ENCODE peak calls at places on chromosomes 11 and 22, in ten cellular contexts. U is pancreas; R is heart left ventricle; V is transverse colon; Z is OCI-LY7; W is effector memory CD4-positive, alpha-beta T cell; M is mammary epithelial cell; N is right lobe of liver; K is IMR-90; L is left ventricle myocardium inferior. S is an unnamed sample. For H3K9me3, the result is how much of the 10 kb centered on the place peaks cover.

GRCh38 chr11:130536106-130537040 is 87.9 kb downstream of the ADAMTS15 start:
- DNase-seq in L (no peak), N (no peak), W (no peak), K (peak), R (no peak), V (no peak), M (peak), U (no peak), Z (no peak), S (no peak)

GRCh38 chr11:120324932-120325810 is at the start of gene TLCD5:
- DNase-seq in M (peak), K (peak), V (peak), U (peak), W (peak), N (no peak), L (peak), Z (peak), R (peak), S (peak)

GRCh38 chr11:3088806-3089205 is 31.6 kb upstream of the CARS1 start:
- DNase-seq in M (no peak), W (no peak), V (no peak), N (no peak), L (no peak), R (no peak), Z (no peak), K (no peak), U (peak), S (peak)

GRCh38 chr11:70908223-70908622 is 344.2 kb downstream of the SHANK2 start:
- DNase-seq in V (no peak), M (no peak), W (no peak), K (no peak), R (no peak), L (no peak), N (no peak), U (no peak), Z (no peak), S (peak)

GRCh38 chr11:34176980-34177319 is 71.5 kb downstream of the NAT10 start:
- DNase-seq in L (no peak), M (no peak), K (no peak), N (no peak), U (no peak), V (no peak), R (no peak), W (no peak), Z (no peak), S (no peak)

GRCh38 chr22:42368379-42369249 is 63.6 kb downstream of the NFAM1 start:
- DNase-seq in V (peak), U (peak), L (peak), Z (no peak), R (no peak), W (peak), K (no peak), N (no peak), M (no peak), S (no peak)

GRCh38 chr11:73551697-73552096 is 46.2 kb downstream of the FAM168A start:
- DNase-seq in M (no peak), K (no peak), V (no peak), W (no peak), R (no peak), Z (no peak), U (no peak), N (no peak), L (no peak), S (no peak)

GRCh38 chr22:44741929-44742328 is 10.4 kb upstream of the ARHGAP8 start:
- DNase-seq in Z (no peak), N (no peak), M (no peak), L (no peak), V (peak), W (no peak), U (peak), K (no peak), R (no peak), S (no peak)

GRCh38 chr11:3855808-3856491 is 486 bp downstream of the STIM1 start:
- DNase-seq in N (peak), K (no peak), R (peak), L (peak), Z (peak), M (peak), W (peak), V (peak), U (peak), S (peak)

GRCh38 chr11:122398167-122398566 is 257.4 kb upstream of the UBASH3B start:
- DNase-seq in V (no peak), M (no peak), W (no peak), U (no peak), K (peak), Z (no peak), L (no peak), N (no peak), R (no peak), S (no peak)

GRCh38 chr11:60974726-60975125 is 3.2 kb downstream of the CD6 start:
- DNase-seq in K (no peak), M (no peak), L (no peak), V (no peak), N (no peak), U (no peak), Z (no peak), W (no peak), R (no peak), S (no peak)

GRCh38 chr22:23969071-23969470 is 2.4 kb downstream of the DDTL start:
- DNase-seq in V (no peak), U (no peak), R (no peak), K (no peak), L (no peak), M (no peak), N (no peak), Z (no peak), W (no peak), S (peak)

GRCh38 chr11:86103808-86104207 is 34.9 kb upstream of the PICALM start:
- DNase-seq in Z (no peak), N (no peak), W (no peak), V (no peak), K (peak), R (no peak), M (peak), L (no peak), U (no peak), S (no peak)

GRCh38 chr11:124538019-124538418 is 5.4 kb downstream of the OR8B12 start:
- DNase-seq in N (no peak), M (peak), W (no peak), L (no peak), U (no peak), K (peak), Z (no peak), V (no peak), R (peak), S (no peak)

GRCh38 chr11:116742104-116742503 is 30.7 kb downstream of the BUD13 start:
- DNase-seq in W (no peak), M (no peak), Z (no peak), V (no peak), L (no peak), N (no peak), R (no peak), U (no peak), K (peak), S (no peak)

GRCh38 chr11:110289472-110289871 is 6.9 kb downstream of the RDX start:
- DNase-seq in M (no peak), Z (no peak), L (no peak), U (no peak), N (no peak), K (no peak), R (no peak), W (no peak), V (no peak), S (no peak)

GRCh38 chr11:118028626-118029025 is 42.4 kb downstream of the IL10RA start:
- DNase-seq in M (no peak), N (no peak), L (no peak), R (no peak), V (no peak), W (no peak), U (no peak), Z (no peak), K (no peak), S (no peak)

GRCh38 chr11:117572129-117572528 is 224.9 kb downstream of the DSCAML1 start:
- DNase-seq in W (no peak), N (no peak), Z (no peak), R (no peak), L (no peak), M (no peak), K (no peak), U (no peak), V (no peak), S (peak)

GRCh38 chr11:69848196-69848595 is 29.0 kb upstream of the FGF3 start:
- DNase-seq in W (no peak), M (peak), N (no peak), Z (no peak), L (no peak), U (no peak), R (no peak), V (no peak), K (peak), S (no peak)

GRCh38 chr11:66881436-66881835 is 24.6 kb downstream of the LRFN4 start:
- DNase-seq in R (peak), M (no peak), W (no peak), Z (no peak), V (no peak), N (no peak), K (no peak), U (peak), L (no peak), S (no peak)

GRCh38 chr11:17861036-17861755 is 126.6 kb downstream of the KCNC1 start:
- DNase-seq in U (no peak), L (no peak), M (no peak), R (no peak), V (no peak), W (no peak), Z (no peak), K (peak), N (no peak), S (no peak)

GRCh38 chr11:6438979-6439571 is 1.7 kb downstream of the HPX start:
- DNase-seq in M (peak), K (peak), L (no peak), N (no peak), W (peak), V (peak), U (no peak), R (no peak), Z (peak), S (no peak)

GRCh38 chr11:82405392-82405791 is 328.3 kb downstream of the FAM181B start:
- DNase-seq in L (no peak), N (no peak), Z (no peak), R (no peak), K (no peak), M (no peak), W (no peak), V (no peak), U (no peak), S (no peak)

GRCh38 chr11:2382927-2383822 is 6.1 kb downstream of the CD81 start:
- DNase-seq in W (no peak), V (peak), N (no peak), K (peak), M (no peak), Z (peak), R (peak), L (peak), U (peak), S (no peak)

GRCh38 chr22:37731804-37732471 is 35.1 kb downstream of the TRIOBP start:
- DNase-seq in W (no peak), N (no peak), R (no peak), M (no peak), Z (peak), K (no peak), V (peak), U (no peak), L (no peak), S (no peak)

GRCh38 chr11:134574425-134574824 is 162.4 kb upstream of the B3GAT1 start:
- DNase-seq in K (no peak), W (no peak), R (no peak), N (no peak), U (no peak), M (no peak), Z (no peak), V (no peak), L (no peak), S (no peak)

GRCh38 chr11:125299821-125300220 is 135.3 kb downstream of the PKNOX2 start:
- DNase-seq in V (no peak), L (no peak), R (no peak), K (no peak), Z (no peak), M (no peak), W (no peak), N (no peak), U (no peak), S (no peak)

GRCh38 chr11:67055812-67056211 is 835 bp upstream of the RHOD start:
- DNase-seq in L (no peak), M (peak), N (no peak), K (peak), W (no peak), Z (no peak), V (no peak), R (no peak), U (no peak), S (peak)

GRCh38 chr22:45268167-45268957 is 16.4 kb upstream of the UPK3A start:
- DNase-seq in L (no peak), N (peak), R (peak), U (peak), V (peak), K (no peak), Z (no peak), M (no peak), W (peak), S (no peak)

DNA sequence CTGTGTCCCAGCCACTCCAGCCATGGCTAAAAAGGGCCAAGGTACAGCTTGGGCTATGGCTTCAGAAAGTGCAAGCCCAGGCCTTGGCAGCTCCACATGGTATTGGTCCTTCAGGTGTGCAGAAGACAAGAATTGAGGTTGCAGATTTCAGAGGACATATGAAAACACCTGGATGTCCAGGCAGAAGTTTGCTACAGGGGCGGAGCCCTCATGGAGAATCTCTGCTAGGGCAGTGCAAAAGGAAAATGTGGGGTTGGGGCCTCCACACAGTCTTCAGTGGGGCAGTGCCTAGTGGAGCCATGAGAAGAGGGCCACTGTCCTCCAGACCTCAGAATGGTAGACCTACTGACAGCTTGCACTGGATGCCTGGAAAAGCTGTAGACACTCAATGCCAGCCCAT is 1074.1 kb downstream of the JRKL start:
- DNase-seq in V (no peak), Z (no peak), K (no peak), W (no peak), M (no peak), U (no peak), R (peak), N (no peak), L (no peak), S (no peak)
- H3K9me3 ChIP-seq in V (under half), Z (under half), K (under half), W (under half), M (under half), U (under half), R (under half), N (under half), L (under half), S (under half)

GRCh38 chr22:48973694-48974041 is 854.0 kb downstream of the BRD1 start:
- DNase-seq in M (no peak), L (no peak), U (no peak), N (no peak), V (no peak), Z (no peak), K (no peak), W (no peak), R (no peak), S (no peak)
- H3K9me3 ChIP-seq in M (under half), L (under half), U (under half), N (under half), V (under half), Z (under half), K (under half), W (under half), R (under half), S (under half)

DNA sequence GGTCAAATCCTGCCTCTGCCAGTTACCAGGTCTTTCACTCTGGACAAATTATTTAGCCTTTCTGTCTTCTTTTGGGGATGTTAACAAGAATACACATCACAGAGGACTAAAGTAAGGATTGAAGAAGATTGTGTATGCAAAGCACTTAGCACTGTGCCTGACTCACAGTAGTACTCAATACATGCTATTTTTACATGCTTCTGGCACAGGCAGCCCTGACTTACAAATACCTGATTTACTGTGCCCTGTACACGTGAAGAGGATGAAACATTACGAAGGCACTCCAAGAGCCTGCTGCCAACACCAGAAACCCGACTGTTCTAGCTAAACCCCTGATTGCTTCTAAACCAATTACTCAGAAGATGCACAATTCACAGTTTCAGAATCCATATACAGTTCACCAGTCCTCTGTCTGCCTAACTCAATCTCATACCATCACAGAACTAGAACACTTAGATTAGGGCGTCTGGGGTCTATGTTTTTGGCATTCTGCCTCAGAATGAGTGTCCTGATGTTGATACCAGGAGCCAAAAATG is 300.9 kb upstream of the DDI1 start:
- DNase-seq in K (peak), M (peak), Z (no peak), V (no peak), U (no peak), W (no peak), R (no peak), L (no peak), N (no peak), S (no peak)
- H3K9me3 ChIP-seq in K (under half), M (under half), Z (under half), V (under half), U (under half), W (under half), R (under half), L (under half), N (under half), S (under half)

GRCh38 chr22:47411006-47411405 is 648.6 kb downstream of the TBC1D22A start:
- DNase-seq in R (no peak), U (no peak), W (no peak), V (no peak), N (no peak), K (no peak), Z (no peak), M (no peak), L (no peak), S (peak)
- H3K9me3 ChIP-seq in R (under half), U (under half), W (under half), V (under half), N (under half), K (under half), Z (under half), M (under half), L (under half), S (under half)